ENCODE peak calls at places on chromosomes 13 and 19, in five cellular contexts. Y is HCT116, I is GM12878, W is SK-N-SH, T is H1. H is an unnamed sample.

GRCh38 chr19:55485439-55486011 is 537 bp downstream of the NAT14 start:
- DNase-seq in Y (no peak), I (no peak), W (no peak), T (no peak), H (no peak)

GRCh38 chr13:40387775-40388174 is 278.7 kb downstream of the FOXO1 start:
- DNase-seq in Y (no peak), I (no peak), W (no peak), T (no peak), H (no peak)

GRCh38 chr19:57559008-57559403 is 657 bp downstream of the ZNF550 start:
- DNase-seq in Y (no peak), I (no peak), W (peak), T (no peak), H (peak)

GRCh38 chr13:80251403-80251802 is 89.5 kb downstream of the SPRY2 start:
- DNase-seq in Y (no peak), I (no peak), W (no peak), T (no peak), H (no peak)

GRCh38 chr19:45757696-45758095 is 11.4 kb downstream of the SIX5 start:
- DNase-seq in Y (no peak), I (no peak), W (no peak), T (no peak), H (no peak)

GRCh38 chr13:70729369-70729768 is 621.1 kb upstream of the KLHL1 start:
- DNase-seq in Y (no peak), I (no peak), W (no peak), T (no peak), H (no peak)

GRCh38 chr19:53076984-53077383 is 26.2 kb downstream of the ZNF160 start:
- DNase-seq in Y (no peak), I (no peak), W (peak), T (peak), H (peak)

GRCh38 chr13:29993716-29994488 is 143.5 kb upstream of the UBL3 start:
- DNase-seq in Y (no peak), I (no peak), W (no peak), T (no peak), H (no peak)

GRCh38 chr19:41064974-41065569 is 23.2 kb upstream of the CYP2A13 start:
- DNase-seq in Y (peak), I (no peak), W (peak), T (peak), H (peak)

GRCh38 chr19:49427339-49427738 is 2.2 kb downstream of the GFY start:
- DNase-seq in Y (no peak), I (no peak), W (no peak), T (no peak), H (no peak)

GRCh38 chr19:35869327-35870123 is 1.2 kb downstream of the APLP1 start:
- DNase-seq in Y (peak), I (no peak), W (peak), T (peak), H (peak)

GRCh38 chr19:50167314-50167721 is 4.2 kb upstream of the IZUMO2 start:
- DNase-seq in Y (no peak), I (no peak), W (no peak), T (no peak), H (no peak)

GRCh38 chr13:97018029-97018819 is 23.9 kb upstream of the OXGR1 start:
- DNase-seq in Y (peak), I (no peak), W (peak), T (no peak), H (no peak)

GRCh38 chr13:43285891-43286602 is 262.7 kb downstream of the DNAJC15 start:
- DNase-seq in Y (no peak), I (no peak), W (no peak), T (no peak), H (no peak)

GRCh38 chr19:35135389-35135909 is 590 bp upstream of the LGI4 start:
- DNase-seq in Y (peak), I (no peak), W (peak), T (no peak), H (peak)

GRCh38 chr13:19169991-19170390 is 11.6 kb downstream of the TUBA3C start:
- DNase-seq in Y (no peak), I (no peak), W (no peak), T (no peak), H (no peak)

GRCh38 chr19:1239796-1240737 is 1.5 kb upstream of the ATP5F1D start:
- DNase-seq in Y (peak), I (no peak), W (peak), T (no peak), H (peak)

GRCh38 chr19:39212377-39212742 is 8.3 kb upstream of the SYCN start:
- DNase-seq in Y (peak), I (peak), W (peak), T (no peak), H (no peak)

GRCh38 chr13:51154029-51154555 is 43.0 kb upstream of the C13orf42 start:
- DNase-seq in Y (no peak), I (no peak), W (no peak), T (no peak), H (no peak)

GRCh38 chr19:39498262-39499081 is at the start of gene DLL3:
- DNase-seq in Y (no peak), I (no peak), W (peak), T (no peak), H (peak)

GRCh38 chr13:48585456-48585840 is 52.6 kb upstream of the RCBTB2 start:
- DNase-seq in Y (peak), I (no peak), W (no peak), T (no peak), H (peak)

GRCh38 chr19:3556978-3557460 is 367 bp downstream of the MFSD12 start:
- DNase-seq in Y (no peak), I (no peak), W (peak), T (no peak), H (peak)

GRCh38 chr19:13861714-13862531 is 15.0 kb upstream of the NANOS3 start:
- DNase-seq in Y (no peak), I (peak), W (peak), T (no peak), H (peak)

GRCh38 chr19:407501-408440 is 1.2 kb downstream of the C2CD4C start:
- DNase-seq in Y (no peak), I (no peak), W (peak), T (no peak), H (no peak)

GRCh38 chr19:53192771-53193533 is at the start of gene ZNF665:
- DNase-seq in Y (no peak), I (no peak), W (peak), T (no peak), H (peak)

GRCh38 chr19:9054207-9054606 is 32.7 kb upstream of the OR1M1 start:
- DNase-seq in Y (no peak), I (no peak), W (no peak), T (no peak), H (no peak)

GRCh38 chr13:23510979-23511735 is 59.1 kb upstream of the TNFRSF19 start:
- DNase-seq in Y (peak), I (peak), W (no peak), T (no peak), H (peak)

GRCh38 chr13:114008964-114009589 is 35.2 kb upstream of the C13orf46 start:
- DNase-seq in Y (no peak), I (no peak), W (no peak), T (no peak), H (no peak)

GRCh38 chr19:45641274-45642105 is 2.3 kb upstream of the EML2 start:
- DNase-seq in Y (peak), I (peak), W (no peak), T (peak), H (peak)

GRCh38 chr19:29934781-29935180 is 7.3 kb upstream of the URI1 start:
- DNase-seq in Y (no peak), I (no peak), W (no peak), T (no peak), H (no peak)

GRCh38 chr13:68234278-68234677 is 1004.1 kb upstream of the PCDH9 start:
- DNase-seq in Y (no peak), I (no peak), W (peak), T (no peak), H (peak)

GRCh38 chr19:38736036-38736412 is 8.2 kb downstream of the CAPN12 start:
- DNase-seq in Y (no peak), I (no peak), W (peak), T (no peak), H (no peak)

GRCh38 chr19:40693150-40693788 is 2.8 kb upstream of the NUMBL start:
- DNase-seq in Y (no peak), I (no peak), W (no peak), T (no peak), H (no peak)

GRCh38 chr19:246551-246950 is 44.7 kb downstream of the PLPP2 start:
- DNase-seq in Y (no peak), I (no peak), W (peak), T (no peak), H (no peak)

GRCh38 chr19:41541990-41542584 is 33.9 kb upstream of the CEACAM21 start:
- DNase-seq in Y (peak), I (no peak), W (peak), T (no peak), H (peak)

GRCh38 chr13:28638756-28639155 is 20.2 kb upstream of the POMP start:
- DNase-seq in Y (no peak), I (no peak), W (no peak), T (no peak), H (no peak)

GRCh38 chr13:28637714-28638355 is 21.1 kb upstream of the POMP start:
- DNase-seq in Y (no peak), I (peak), W (no peak), T (no peak), H (no peak)

GRCh38 chr13:28636078-28636477 is 22.9 kb upstream of the POMP start:
- DNase-seq in Y (no peak), I (no peak), W (no peak), T (no peak), H (no peak)

GRCh38 chr13:28640861-28641599 is 17.9 kb upstream of the POMP start:
- DNase-seq in Y (no peak), I (no peak), W (no peak), T (no peak), H (no peak)

DNA sequence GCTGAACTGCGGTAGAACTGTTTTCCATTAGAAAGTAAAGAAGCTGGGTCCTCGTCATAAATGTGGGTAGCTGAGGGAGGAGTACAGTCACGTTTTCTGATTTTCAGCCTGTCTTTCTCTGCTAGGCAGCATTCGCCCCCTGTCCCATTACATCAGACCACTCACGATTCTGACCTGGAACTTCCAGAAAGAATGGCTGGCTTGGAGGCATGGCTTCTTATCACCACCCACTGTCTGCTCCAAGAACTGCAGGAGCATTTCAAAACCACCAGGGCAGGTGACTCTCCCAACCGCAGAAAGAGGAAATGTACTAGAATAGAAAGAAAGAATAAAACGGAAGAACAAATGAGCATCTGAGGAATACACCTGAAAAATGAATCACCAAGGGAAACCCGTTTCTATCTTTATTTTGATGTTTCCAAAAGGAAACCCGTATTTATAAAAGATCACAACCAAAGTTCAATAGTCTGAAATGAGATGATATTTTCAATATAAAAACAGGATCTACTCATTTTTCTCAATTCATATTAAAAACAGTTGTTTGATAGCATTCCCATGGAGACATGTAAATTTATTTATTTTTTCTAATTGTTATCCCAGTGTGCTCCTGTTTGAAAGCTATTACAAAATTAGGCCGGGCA is 22.1 kb upstream of the POMP start:
- DNase-seq in Y (peak), I (peak), W (peak), T (peak), H (peak)
- TF ChIP-seq JUND in Y (no peak), I (no peak), W (no peak), T (no peak), H (no peak)

GRCh38 chr13:100362371-100362770 is 226.2 kb downstream of the GGACT start:
- DNase-seq in Y (no peak), I (no peak), W (no peak), T (no peak), H (no peak)
- TF ChIP-seq JUND in Y (no peak), I (no peak), W (no peak), T (no peak), H (no peak)

GRCh38 chr19:47266401-47266885 is 8.2 kb upstream of the INAFM1 start:
- DNase-seq in Y (no peak), I (no peak), W (no peak), T (no peak), H (no peak)

GRCh38 chr19:47268028-47268427 is 6.7 kb upstream of the INAFM1 start:
- DNase-seq in Y (no peak), I (no peak), W (no peak), T (no peak), H (no peak)

GRCh38 chr19:47264629-47265028 is 8.3 kb downstream of the CCDC9 start:
- DNase-seq in Y (no peak), I (no peak), W (no peak), T (no peak), H (no peak)

GRCh38 chr19:47269596-47269995 is 5.1 kb upstream of the INAFM1 start:
- DNase-seq in Y (no peak), I (no peak), W (no peak), T (no peak), H (no peak)

DNA sequence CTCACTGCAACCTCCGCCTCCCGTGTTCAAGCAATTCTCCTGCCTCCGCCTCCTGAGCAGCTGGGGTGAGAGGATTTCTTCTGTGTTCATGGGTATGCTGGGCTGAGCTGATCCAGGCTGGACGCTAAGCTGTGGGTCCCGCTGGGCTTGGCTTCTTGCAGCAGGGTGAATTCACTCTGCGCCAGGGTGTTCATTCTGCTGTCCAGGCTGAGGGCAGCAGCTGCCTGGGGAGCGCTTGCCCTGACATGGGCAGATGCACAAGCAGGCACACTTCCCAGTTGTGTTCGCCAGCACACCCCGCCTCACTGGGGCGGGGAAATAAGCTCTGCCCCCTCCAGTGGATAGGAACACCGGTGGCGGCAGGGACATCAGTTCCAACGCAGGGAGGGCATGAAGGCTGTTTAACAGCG is 7.3 kb upstream of the INAFM1 start:
- DNase-seq in Y (no peak), I (no peak), W (no peak), T (no peak), H (no peak)
- TF ChIP-seq JUND in Y (no peak), I (no peak), W (no peak), T (no peak), H (no peak)

DNA sequence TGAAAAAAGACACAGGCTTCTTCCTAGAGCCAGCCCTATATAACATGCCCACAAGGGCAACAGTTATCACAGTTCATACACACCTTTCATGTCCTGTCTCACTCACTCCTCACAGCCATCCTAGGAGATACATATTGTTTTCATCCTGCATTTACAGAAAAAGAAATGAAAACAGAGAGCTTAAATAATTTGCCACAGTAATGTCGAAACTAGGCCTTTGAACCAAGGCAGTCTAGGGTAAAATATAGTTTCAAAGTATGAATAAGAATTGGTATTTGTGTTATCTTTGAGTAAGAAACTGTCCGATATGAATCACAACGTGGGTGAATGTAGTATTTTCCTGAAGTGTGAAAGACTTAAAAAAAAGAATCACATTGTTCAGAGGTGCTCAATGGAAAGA is 26.8 kb downstream of the CLDN10 start:
- DNase-seq in Y (no peak), I (peak), W (no peak), T (no peak), H (no peak)
- TF ChIP-seq JUND in Y (no peak), I (no peak), W (no peak), T (no peak), H (no peak)

DNA sequence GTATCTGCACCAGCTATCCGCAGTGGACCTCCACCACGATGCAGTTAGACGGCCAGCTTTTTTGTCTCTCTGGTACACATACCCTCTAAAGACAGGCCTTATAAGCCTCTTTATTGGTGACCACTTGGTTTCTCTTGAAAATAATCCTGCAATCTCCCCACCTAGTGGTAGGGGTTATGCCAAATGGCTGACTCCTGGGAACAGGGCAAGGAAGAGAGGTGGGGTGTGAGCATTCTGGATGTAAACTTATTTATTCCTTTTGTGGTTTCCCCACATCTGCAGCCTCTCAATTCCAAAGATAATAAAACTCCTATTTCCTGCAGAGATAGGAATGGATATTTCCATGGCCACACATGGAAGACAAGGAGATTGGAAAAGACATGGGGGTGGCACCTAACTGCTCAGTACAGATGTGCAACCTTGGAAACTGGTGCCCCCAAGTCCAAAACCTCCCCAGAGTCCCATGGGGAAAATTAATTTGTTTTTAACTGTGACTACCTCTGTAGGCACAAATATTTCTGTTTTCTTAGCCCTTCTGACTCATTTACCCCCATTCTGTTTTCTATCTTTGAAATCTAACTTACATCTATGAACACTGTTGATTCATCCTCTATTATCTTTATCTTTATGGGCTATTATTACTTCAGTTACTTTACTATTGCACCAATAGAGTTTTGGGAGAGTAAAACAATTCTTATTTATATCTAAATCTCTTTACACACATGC is 112.7 kb upstream of the TSHZ3 start:
- DNase-seq in Y (no peak), I (no peak), W (no peak), T (no peak), H (no peak)
- TF ChIP-seq JUND in Y (no peak), I (no peak), W (no peak), T (no peak), H (no peak)

GRCh38 chr13:99033814-99034213 is 56.0 kb upstream of the DOCK9 start:
- DNase-seq in Y (no peak), I (no peak), W (peak), T (no peak), H (peak)
- TF ChIP-seq JUND in Y (no peak), I (no peak), W (no peak), T (no peak), H (no peak)

GRCh38 chr19:17370026-17370587 is 7.0 kb downstream of the PLVAP start:
- DNase-seq in Y (no peak), I (peak), W (no peak), T (no peak), H (no peak)
- TF ChIP-seq JUND in Y (no peak), I (no peak), W (no peak), T (no peak), H (no peak)

GRCh38 chr19:2478324-2478755 is 2.4 kb downstream of the GADD45B start:
- DNase-seq in Y (no peak), I (no peak), W (peak), T (no peak), H (peak)
- TF ChIP-seq JUND in Y (no peak), I (no peak), W (no peak), T (no peak), H (no peak)